ENCODE peak calls at places on chromosomes 11 and 22, in four cellular contexts. M is astrocyte of the spinal cord, R is upper lobe of right lung, P is body of pancreas. I is an unnamed sample.
A peak's percentile ranks its signal among the peaks of the same experiment; 100 is the strongest.

GRCh38 chr11:104003491-104003890 is 32.9 kb upstream of the DDI1 start:
- DNase-seq in P (no peak), R (no peak), M (peak; percentile 51), I (peak; percentile 34)

GRCh38 chr11:41954034-41954433 is 494.6 kb upstream of the LRRC4C start:
- DNase-seq in P (no peak), M (peak; percentile 66), R (no peak), I (no peak)

GRCh38 chr11:99068832-99069231 is 48.1 kb downstream of the CNTN5 start:
- DNase-seq in M (no peak), R (no peak), P (no peak), I (no peak)

GRCh38 chr11:27391336-27392015 is 28.5 kb upstream of the CCDC34 start:
- DNase-seq in M (no peak), R (no peak), P (no peak), I (no peak)

GRCh38 chr22:22802346-22802970 is 85.2 kb upstream of the IGLL5 start:
- DNase-seq in M (no peak), P (no peak), R (no peak), I (no peak)

GRCh38 chr11:64620286-64620962 is 29.4 kb downstream of the SLC22A12 start:
- DNase-seq in M (no peak), R (no peak), P (peak; percentile 71), I (no peak)

GRCh38 chr22:18056161-18056666 is 21.6 kb upstream of the PEX26 start:
- DNase-seq in M (peak; percentile 60), P (peak; percentile 22), R (peak; percentile 61), I (peak; percentile 90)

GRCh38 chr11:67312187-67313021 is 9.1 kb downstream of the SSH3 start:
- DNase-seq in R (peak; percentile 71), P (peak; percentile 47), M (no peak), I (no peak)

GRCh38 chr11:79461144-79461543 is 20.3 kb upstream of the TENM4 start:
- DNase-seq in M (peak; percentile 51), P (no peak), R (no peak), I (peak; percentile 13)

GRCh38 chr22:46678785-46679700 is 58.9 kb downstream of the GRAMD4 start:
- DNase-seq in P (no peak), M (peak; percentile 2), R (no peak), I (peak; percentile 63)

GRCh38 chr11:47399860-47400812 is 8.3 kb upstream of the SLC39A13 start:
- DNase-seq in R (no peak), P (no peak), M (no peak), I (no peak)

GRCh38 chr22:35212020-35212419 is 45.3 kb upstream of the HMGXB4 start:
- DNase-seq in R (no peak), P (peak; percentile 69), M (peak; percentile 33), I (peak; percentile 16)

GRCh38 chr11:65552413-65552951 is 5.7 kb downstream of the LTBP3 start:
- DNase-seq in P (no peak), R (no peak), M (no peak), I (no peak)

GRCh38 chr11:104198576-104198975 is 34.6 kb upstream of the PDGFD start:
- DNase-seq in R (no peak), M (no peak), P (no peak), I (peak; percentile 41)

GRCh38 chr11:9888938-9889337 is 225.1 kb downstream of the SWAP70 start:
- DNase-seq in R (no peak), P (no peak), M (no peak), I (no peak)

GRCh38 chr11:43998308-43998707 is 49.5 kb upstream of the ACCSL start:
- DNase-seq in M (no peak), P (no peak), R (no peak), I (no peak)

GRCh38 chr11:133776671-133777070 is 68.6 kb downstream of the SPATA19 start:
- DNase-seq in M (no peak), R (no peak), P (no peak), I (no peak)

GRCh38 chr11:1219446-1219835 is 3.4 kb upstream of the MUC5B start:
- DNase-seq in R (peak; percentile 66), M (no peak), P (peak; percentile 9), I (no peak)

GRCh38 chr11:2268911-2269600 is 1.3 kb downstream of the ASCL2 start:
- DNase-seq in R (peak; percentile 87), M (no peak), P (peak; percentile 61), I (peak; percentile 23)
- H3K4me3 ChIP-seq in R (peak overlapping the region; percentile 52), M (no peak overlapping the region), P (no peak overlapping the region), I (no peak overlapping the region)

GRCh38 chr11:73759520-73760065 is 1.3 kb downstream of the RAB6A start:
- DNase-seq in P (no peak), R (no peak), M (peak; percentile 45), I (peak; percentile 37)

GRCh38 chr11:73760680-73761402 is at the start of gene RAB6A:
- DNase-seq in M (peak; percentile 100), P (peak; percentile 100), R (peak; percentile 100), I (peak; percentile 100)

GRCh38 chr11:73762732-73763131 is 1.9 kb upstream of the RAB6A start:
- DNase-seq in M (no peak), R (no peak), P (no peak), I (no peak)

GRCh38 chr11:73760066-73760679 is 701 bp downstream of the RAB6A start:
- DNase-seq in M (peak; percentile 46), P (peak; percentile 53), R (peak; percentile 81), I (peak; percentile 20)

GRCh38 chr11:73761403-73761945 is 600 bp upstream of the RAB6A start:
- DNase-seq in P (no peak), R (no peak), M (no peak), I (no peak)
- TF ChIP-seq CTCF in P (no peak), R (no peak), M (no peak), I (no peak)

GRCh38 chr11:62394825-62395538 is 23.9 kb upstream of the SCGB1A1 start:
- DNase-seq in R (peak; percentile 82), P (peak; percentile 80), M (peak; percentile 88), I (peak; percentile 91)
- H3K4me3 ChIP-seq in R (peak overlapping the region; percentile 40), P (no peak overlapping the region), M (peak overlapping the region; percentile 37), I (peak overlapping the region; percentile 26)

GRCh38 chr11:35040221-35040942 is 98.6 kb upstream of the CD44 start:
- DNase-seq in P (peak; percentile 68), R (no peak), M (peak; percentile 89), I (peak; percentile 61)

GRCh38 chr11:35035894-35036408 is 103.0 kb upstream of the CD44 start:
- DNase-seq in P (no peak), R (no peak), M (peak; percentile 96), I (peak; percentile 93)

GRCh38 chr11:35039076-35039475 is 99.9 kb upstream of the CD44 start:
- DNase-seq in M (no peak), P (no peak), R (no peak), I (no peak)

GRCh38 chr11:35036642-35037041 is 102.3 kb upstream of the CD44 start:
- DNase-seq in M (no peak), P (no peak), R (no peak), I (no peak)

DNA sequence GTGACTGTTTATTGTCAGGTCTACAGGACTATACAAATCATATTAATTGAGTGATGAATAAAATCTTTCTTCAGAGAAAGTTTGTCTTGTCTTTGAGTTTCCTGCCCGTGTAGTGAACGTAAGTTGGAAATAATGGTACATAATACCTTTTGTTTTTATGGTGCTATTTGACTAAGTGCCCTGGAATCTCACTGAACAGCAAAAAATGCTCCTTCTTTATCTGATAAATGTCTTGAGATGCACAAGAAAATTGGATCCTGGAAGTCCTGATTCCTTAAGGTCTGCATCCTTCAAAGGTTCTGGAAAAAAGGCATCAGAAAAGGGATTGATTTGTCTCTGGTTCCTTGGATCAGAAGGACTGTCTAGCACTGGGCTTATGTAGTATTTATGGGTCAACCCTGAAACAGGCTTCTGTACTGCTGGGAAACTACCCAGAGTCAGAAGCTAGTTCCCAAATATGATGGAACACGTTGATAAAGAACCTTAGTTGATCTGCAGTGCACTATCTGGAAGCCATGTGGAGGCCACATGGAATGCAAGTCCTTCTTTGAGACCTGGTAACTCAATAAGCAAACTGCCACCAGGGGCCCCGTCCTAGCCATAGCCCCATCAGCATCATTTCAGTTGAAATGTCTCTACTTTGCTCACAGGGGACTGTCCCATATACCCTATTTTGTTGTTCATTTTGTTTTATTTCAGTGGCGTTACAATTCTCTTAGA is 100.6 kb upstream of the CD44 start:
- DNase-seq in R (no peak), M (no peak), P (no peak), I (no peak)
- TF ChIP-seq CTCF in R (no peak), M (no peak), P (no peak), I (no peak)

GRCh38 chr22:28780296-28780695 is 7.8 kb downstream of the CCDC117 start:
- DNase-seq in P (no peak), R (no peak), M (no peak), I (no peak)

GRCh38 chr22:28779833-28780232 is 7.3 kb downstream of the CCDC117 start:
- DNase-seq in R (no peak), P (no peak), M (no peak), I (no peak)

GRCh38 chr22:28788601-28789000 is 11.8 kb downstream of the XBP1 start:
- DNase-seq in P (no peak), R (no peak), M (no peak), I (no peak)

DNA sequence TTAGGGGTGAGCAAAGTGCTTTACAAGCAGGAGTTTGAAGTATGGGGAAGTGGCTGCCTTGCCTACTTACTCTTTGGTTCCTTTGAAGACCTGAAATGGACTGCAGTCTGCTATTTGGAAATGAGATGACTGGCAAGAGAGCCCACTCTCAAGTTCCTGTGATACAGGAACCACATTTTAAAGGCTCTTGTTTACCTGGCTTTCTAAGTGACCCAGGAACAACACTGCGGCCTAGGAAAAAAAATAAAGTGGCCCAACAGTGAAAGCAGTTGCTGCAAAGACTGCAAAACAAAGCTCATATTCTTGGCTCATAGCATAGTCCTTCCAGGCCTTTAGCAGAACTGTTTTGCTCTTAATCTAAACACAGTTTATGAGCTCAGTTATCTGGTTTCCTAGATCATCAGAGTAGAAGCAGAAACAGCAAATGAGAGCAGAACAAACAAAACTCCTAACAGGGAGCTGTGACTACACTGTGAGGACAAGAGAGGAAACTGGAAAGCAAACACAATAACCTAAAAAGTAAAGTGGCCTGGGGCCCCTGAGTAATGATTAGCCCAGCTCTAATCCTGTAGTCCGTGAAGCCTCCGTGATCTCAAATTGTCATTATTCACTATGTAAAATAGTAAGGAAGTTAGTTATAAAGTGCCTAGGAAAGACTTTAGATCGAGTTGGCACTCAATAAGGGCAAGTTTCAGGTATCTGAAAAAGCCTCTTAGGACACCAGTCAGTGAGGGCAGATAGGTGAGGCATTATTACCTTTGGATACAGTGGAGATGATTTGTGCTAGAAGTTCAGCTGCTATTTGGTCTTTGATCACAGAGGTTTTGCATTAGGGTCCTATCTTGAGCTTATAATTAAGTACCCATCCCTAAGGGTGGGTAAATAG is 11.5 kb downstream of the CCDC117 start:
- DNase-seq in M (no peak), R (no peak), P (no peak), I (no peak)
- H3K4me3 ChIP-seq in M (no peak overlapping the region), R (no peak overlapping the region), P (no peak overlapping the region), I (no peak overlapping the region)

GRCh38 chr11:34790620-34791019 is 125.6 kb downstream of the APIP start:
- DNase-seq in R (no peak), M (no peak), P (no peak), I (no peak)
- TF ChIP-seq CTCF in R (no peak), M (no peak), P (no peak), I (no peak)

I was measured in foreskin fibroblast.